ENCODE peak calls at places on chromosomes 5 and 9, in five cellular contexts. J is stimulated activated CD8-positive, alpha-beta memory T cell treated with anti-CD3 and anti-CD28 coated beads, Interleukin-4, amount 100 ng/mL, for 48 hours; R is uterus; L is WTC11; Z is frontal cortex. G is an unnamed sample.

GRCh38 chr5:104452554-104452953 is 890.0 kb upstream of the NUDT12 start:
- DNase-seq in J (no peak), R (no peak), L (no peak), Z (no peak), G (no peak)

GRCh38 chr9:72292874-72293607 is 72.0 kb downstream of the ZFAND5 start:
- DNase-seq in J (no peak), R (no peak), L (no peak), Z (no peak), G (peak)

GRCh38 chr9:129493714-129494047 is 127.2 kb downstream of the C9orf50 start:
- DNase-seq in J (no peak), R (no peak), L (no peak), Z (no peak), G (no peak)

GRCh38 chr5:171874210-171874609 is 88.6 kb downstream of the SMIM23 start:
- DNase-seq in J (no peak), R (no peak), L (no peak), Z (no peak), G (peak)

GRCh38 chr5:67515762-67516161 is 319.2 kb upstream of the CD180 start:
- DNase-seq in J (no peak), R (no peak), L (no peak), Z (no peak), G (no peak)

GRCh38 chr9:109467936-109468335 is 30.2 kb downstream of the PTPN3 start:
- DNase-seq in J (no peak), R (no peak), L (no peak), Z (no peak), G (no peak)

GRCh38 chr5:123429993-123430392 is 6.8 kb upstream of the CEP120 start:
- DNase-seq in J (no peak), R (no peak), L (no peak), Z (no peak), G (peak)

GRCh38 chr9:130427326-130427725 is 17.4 kb upstream of the ASS1 start:
- DNase-seq in J (no peak), R (no peak), L (no peak), Z (no peak), G (no peak)

GRCh38 chr5:132259061-132259851 is 1.8 kb downstream of the PDLIM4 start:
- DNase-seq in J (peak), R (peak), L (no peak), Z (peak), G (peak)

GRCh38 chr9:134410078-134410834 is 84.0 kb downstream of the RXRA start:
- DNase-seq in J (no peak), R (no peak), L (no peak), Z (no peak), G (no peak)

GRCh38 chr5:149442563-149443182 is 63.6 kb upstream of the IL17B start:
- DNase-seq in J (peak), R (peak), L (peak), Z (peak), G (no peak)

GRCh38 chr5:79168031-79168430 is 56.4 kb downstream of the BHMT start:
- DNase-seq in J (no peak), R (no peak), L (no peak), Z (no peak), G (no peak)

GRCh38 chr9:124470306-124470705 is 20.1 kb downstream of the ADGRD2 start:
- DNase-seq in J (no peak), R (no peak), L (no peak), Z (no peak), G (no peak)

GRCh38 chr5:110625376-110625999 is 101.0 kb downstream of the TMEM232 start:
- DNase-seq in J (no peak), R (no peak), L (no peak), Z (peak), G (no peak)

GRCh38 chr5:143399616-143400540 is 3.6 kb downstream of the NR3C1 start:
- DNase-seq in J (no peak), R (no peak), L (no peak), Z (no peak), G (no peak)

GRCh38 chr9:75088646-75089368 is 493 bp downstream of the OSTF1 start:
- DNase-seq in J (peak), R (peak), L (peak), Z (peak), G (no peak)

GRCh38 chr5:415928-416635 is 26.9 kb upstream of the EXOC3 start:
- DNase-seq in J (no peak), R (no peak), L (peak), Z (no peak), G (no peak)

GRCh38 chr5:61263072-61263471 is 69.0 kb upstream of the ZSWIM6 start:
- DNase-seq in J (no peak), R (no peak), L (no peak), Z (no peak), G (no peak)

GRCh38 chr5:129460121-129460950 is at the start of gene ADAMTS19:
- DNase-seq in J (peak), R (peak), L (peak), Z (peak), G (no peak)

GRCh38 chr9:86034863-86035734 is 64.3 kb downstream of the GOLM1 start:
- DNase-seq in J (peak), R (peak), L (peak), Z (no peak), G (no peak)

GRCh38 chr5:144205141-144205551 is 34.5 kb downstream of the KCTD16 start:
- DNase-seq in J (no peak), R (no peak), L (peak), Z (no peak), G (no peak)

GRCh38 chr5:32531885-32532520 is 53.4 kb upstream of the SUB1 start:
- DNase-seq in J (peak), R (no peak), L (peak), Z (no peak), G (no peak)

GRCh38 chr9:70609542-70610286 is 195.3 kb upstream of the KLF9 start:
- DNase-seq in J (no peak), R (peak), L (no peak), Z (no peak), G (peak)

GRCh38 chr9:88966894-88967676 is 24.2 kb upstream of the S1PR3 start:
- DNase-seq in J (no peak), R (no peak), L (no peak), Z (no peak), G (no peak)

GRCh38 chr5:16550316-16550952 is 66.4 kb downstream of the RETREG1 start:
- DNase-seq in J (peak), R (no peak), L (peak), Z (no peak), G (no peak)

GRCh38 chr5:663436-664342 is 29.5 kb downstream of the TPPP start:
- DNase-seq in J (no peak), R (no peak), L (no peak), Z (no peak), G (no peak)

GRCh38 chr5:67014191-67014590 is 182.4 kb downstream of the CD180 start:
- DNase-seq in J (no peak), R (no peak), L (no peak), Z (no peak), G (no peak)

GRCh38 chr5:170333161-170333909 is 35.8 kb upstream of the LCP2 start:
- DNase-seq in J (peak), R (no peak), L (peak), Z (no peak), G (no peak)

GRCh38 chr5:88934401-88934800 is 51.4 kb upstream of the MEF2C start:
- DNase-seq in J (no peak), R (no peak), L (no peak), Z (no peak), G (no peak)

GRCh38 chr9:99231708-99232107 is 9.6 kb downstream of the SEC61B start:
- DNase-seq in J (peak), R (no peak), L (peak), Z (no peak), G (no peak)

GRCh38 chr5:16897284-16897704 is 38.8 kb downstream of the MYO10 start:
- DNase-seq in J (no peak), R (no peak), L (no peak), Z (no peak), G (no peak)

GRCh38 chr5:56669534-56670483 is 145.5 kb upstream of the MAP3K1 start:
- DNase-seq in J (peak), R (peak), L (peak), Z (no peak), G (no peak)

GRCh38 chr5:169595172-169595820 is 11.7 kb downstream of the SPDL1 start:
- DNase-seq in J (no peak), R (no peak), L (no peak), Z (no peak), G (no peak)

GRCh38 chr9:12933957-12934356 is 159.1 kb downstream of the LURAP1L start:
- DNase-seq in J (no peak), R (no peak), L (no peak), Z (no peak), G (no peak)

G was measured in AG04449.